ENCODE peak calls at places on chromosomes 16 and 17, in five cellular contexts. One of them, this sample, is unnamed.

GRCh38 chr17:7838291-7839075 is 4.5 kb downstream of the KDM6B start:
- DNase-seq in stomach: no peak
- DNase-seq in hepatocyte: peak; percentile 85
- DNase-seq in body of pancreas: peak; percentile 73
- DNase-seq in thoracic aorta: no peak
- DNase-seq in this sample: peak; percentile 69

GRCh38 chr17:80086616-80087015 is 14.8 kb upstream of the GAA start:
- DNase-seq in hepatocyte: no peak
- DNase-seq in body of pancreas: no peak
- DNase-seq in stomach: no peak
- DNase-seq in thoracic aorta: no peak
- DNase-seq in this sample: no peak

GRCh38 chr16:4984174-4985000 is 26.3 kb downstream of the SEC14L5 start:
- DNase-seq in thoracic aorta: no peak
- DNase-seq in stomach: no peak
- DNase-seq in hepatocyte: no peak
- DNase-seq in body of pancreas: no peak
- DNase-seq in this sample: no peak

GRCh38 chr17:43542854-43543253 is 3.3 kb downstream of the ETV4 start:
- DNase-seq in stomach: no peak
- DNase-seq in thoracic aorta: no peak
- DNase-seq in hepatocyte: no peak
- DNase-seq in body of pancreas: no peak
- DNase-seq in this sample: no peak

GRCh38 chr17:42670199-42670924 is 6.4 kb downstream of the PLEKHH3 start:
- DNase-seq in stomach: no peak
- DNase-seq in hepatocyte: no peak
- DNase-seq in body of pancreas: no peak
- DNase-seq in thoracic aorta: no peak
- DNase-seq in this sample: peak; percentile 57

GRCh38 chr16:85173077-85173980 is 61.1 kb upstream of the CIBAR2 start:
- DNase-seq in hepatocyte: peak; percentile 78
- DNase-seq in thoracic aorta: no peak
- DNase-seq in stomach: no peak
- DNase-seq in body of pancreas: no peak
- DNase-seq in this sample: peak; percentile 37

GRCh38 chr17:34163123-34163522 is 92.0 kb upstream of the CCL2 start:
- DNase-seq in body of pancreas: no peak
- DNase-seq in hepatocyte: no peak
- DNase-seq in stomach: no peak
- DNase-seq in thoracic aorta: no peak
- DNase-seq in this sample: no peak

GRCh38 chr17:43695968-43696865 is 34.5 kb upstream of the MEOX1 start:
- DNase-seq in stomach: no peak
- DNase-seq in body of pancreas: no peak
- DNase-seq in hepatocyte: no peak
- DNase-seq in thoracic aorta: peak; percentile 32
- DNase-seq in this sample: no peak

GRCh38 chr16:87742781-87743490 is 22.9 kb downstream of the KLHDC4 start:
- DNase-seq in thoracic aorta: no peak
- DNase-seq in stomach: no peak
- DNase-seq in body of pancreas: no peak
- DNase-seq in hepatocyte: no peak
- DNase-seq in this sample: no peak

GRCh38 chr17:77312786-77313599 is 172.2 kb downstream of the SEC14L1 start:
- DNase-seq in thoracic aorta: peak; percentile 47
- DNase-seq in stomach: peak; percentile 75
- DNase-seq in body of pancreas: peak; percentile 47
- DNase-seq in hepatocyte: peak; percentile 90
- DNase-seq in this sample: peak; percentile 75

GRCh38 chr16:69276143-69277115 is 34.7 kb upstream of the VPS4A start:
- DNase-seq in thoracic aorta: peak; percentile 30
- DNase-seq in stomach: no peak
- DNase-seq in body of pancreas: peak; percentile 50
- DNase-seq in hepatocyte: peak; percentile 40
- DNase-seq in this sample: peak; percentile 14

GRCh38 chr17:78022425-78022824 is 63.9 kb downstream of the TNRC6C start:
- DNase-seq in body of pancreas: no peak
- DNase-seq in hepatocyte: no peak
- DNase-seq in thoracic aorta: no peak
- DNase-seq in stomach: no peak
- DNase-seq in this sample: no peak

GRCh38 chr17:59683283-59683682 is 23.9 kb downstream of the PTRH2 start:
- DNase-seq in thoracic aorta: no peak
- DNase-seq in hepatocyte: no peak
- DNase-seq in body of pancreas: no peak
- DNase-seq in stomach: no peak
- DNase-seq in this sample: no peak

DNA sequence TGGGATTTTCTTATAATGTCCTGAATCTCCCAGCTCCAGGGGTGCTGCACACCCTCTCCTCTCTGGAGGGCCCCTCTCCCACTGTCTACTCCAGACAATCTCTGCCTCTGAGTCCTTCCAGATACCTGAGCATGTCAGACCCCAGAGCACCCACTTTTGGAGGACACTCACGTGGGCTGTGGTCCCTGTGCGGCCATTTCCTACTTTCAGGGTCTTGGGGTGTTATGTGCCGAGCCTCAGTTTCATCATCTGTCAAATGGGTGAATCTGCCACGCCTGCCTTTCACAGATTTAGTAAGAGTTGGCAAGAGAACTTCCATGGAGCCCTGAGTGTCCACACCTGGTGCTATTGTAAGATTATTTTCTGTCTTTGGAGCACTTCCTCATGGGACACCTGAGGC is 3.7 kb upstream of the FOXL1 start:
- DNase-seq in thoracic aorta: no peak
- DNase-seq in stomach: no peak
- DNase-seq in hepatocyte: no peak
- DNase-seq in body of pancreas: no peak
- DNase-seq in this sample: no peak
- H3K4me1 ChIP-seq in thoracic aorta: peaks cover 58% of the 10 kb centered on the region
- H3K4me1 ChIP-seq in stomach: peaks cover 21% of the 10 kb centered on the region
- H3K4me1 ChIP-seq in hepatocyte: peaks cover 20% of the 10 kb centered on the region
- H3K4me1 ChIP-seq in body of pancreas: peaks cover 24% of the 10 kb centered on the region
- H3K4me1 ChIP-seq in this sample: peaks cover 5% of the 10 kb centered on the region

DNA sequence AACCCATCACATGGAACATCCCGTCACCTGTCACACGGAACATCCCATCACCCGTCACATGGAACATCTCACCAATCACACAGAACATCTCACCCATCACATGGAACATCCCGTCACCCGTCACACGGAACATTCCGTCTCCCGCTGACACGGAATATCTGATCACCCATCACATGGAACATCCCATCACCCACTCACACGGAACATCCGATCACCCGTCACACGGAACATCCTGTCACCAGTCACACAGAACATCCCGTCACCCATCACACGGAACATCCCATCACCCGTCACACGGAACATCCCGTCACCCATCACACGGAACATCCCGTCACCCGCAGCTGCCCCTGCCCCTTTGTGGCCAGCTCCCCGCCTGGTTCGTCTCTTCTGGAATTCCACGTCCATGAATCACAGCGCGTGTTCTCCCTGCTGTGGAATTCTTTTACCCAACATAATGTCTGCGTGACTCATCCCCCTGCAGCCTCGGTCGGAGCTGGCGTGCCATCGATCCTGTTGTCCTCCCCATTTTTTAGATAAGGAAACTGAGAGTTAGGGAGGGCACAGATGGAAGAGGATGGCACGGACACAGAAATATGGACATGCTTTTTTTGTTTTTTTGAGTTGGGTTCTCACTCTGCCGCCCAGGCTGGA is 5.6 kb downstream of the CPNE7 start:
- DNase-seq in hepatocyte: peak; percentile 76
- DNase-seq in stomach: no peak
- DNase-seq in body of pancreas: no peak
- DNase-seq in thoracic aorta: no peak
- DNase-seq in this sample: peak; percentile 47
- H3K4me3 ChIP-seq in hepatocyte: no peak overlapping the region
- H3K4me3 ChIP-seq in stomach: no peak overlapping the region
- H3K4me3 ChIP-seq in body of pancreas: no peak overlapping the region
- H3K4me3 ChIP-seq in thoracic aorta: no peak overlapping the region
- H3K4me3 ChIP-seq in this sample: no peak overlapping the region

GRCh38 chr16:71216714-71217113 is 13.8 kb downstream of the HYDIN start:
- DNase-seq in body of pancreas: no peak
- DNase-seq in thoracic aorta: no peak
- DNase-seq in stomach: no peak
- DNase-seq in hepatocyte: no peak
- DNase-seq in this sample: no peak

DNA sequence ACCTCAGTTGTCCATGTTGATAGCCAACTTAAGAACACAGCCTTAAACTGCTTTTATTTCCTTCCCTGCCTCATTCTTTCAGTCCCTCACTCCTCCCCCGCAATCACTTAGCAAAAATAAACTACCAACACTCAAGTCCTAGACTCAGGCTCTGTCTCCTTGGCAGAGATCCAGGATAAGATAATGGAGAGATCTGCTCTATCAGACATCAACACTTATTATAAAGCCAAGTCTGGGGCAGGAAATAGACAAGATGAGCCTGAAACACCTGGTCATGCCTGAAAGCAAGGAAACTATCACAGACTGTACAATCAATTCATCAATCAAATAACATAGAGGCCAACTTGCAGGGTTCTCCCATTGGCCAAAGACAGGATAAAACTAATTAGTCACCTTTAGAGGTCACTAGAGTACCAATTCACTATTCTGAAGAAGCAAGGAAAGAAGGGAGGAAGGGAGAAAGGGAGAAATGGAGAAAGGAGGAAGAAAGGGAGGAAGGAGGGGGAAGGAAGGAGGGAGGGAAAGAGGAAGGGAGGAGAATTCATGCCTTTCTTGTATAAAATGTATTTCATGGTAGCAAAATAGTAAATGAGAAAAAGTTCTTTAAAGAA is 15.6 kb downstream of the HYDIN start:
- DNase-seq in thoracic aorta: no peak
- DNase-seq in body of pancreas: no peak
- DNase-seq in stomach: no peak
- DNase-seq in hepatocyte: no peak
- DNase-seq in this sample: no peak
- TF ChIP-seq CTCF in thoracic aorta: no peak
- TF ChIP-seq CTCF in body of pancreas: peak; percentile 33
- TF ChIP-seq CTCF in stomach: no peak
- TF ChIP-seq CTCF in hepatocyte: peak; percentile 26
- TF ChIP-seq CTCF in this sample: no peak

GRCh38 chr16:88970095-88970494 is 6.9 kb downstream of the CBFA2T3 start:
- DNase-seq in hepatocyte: no peak
- DNase-seq in stomach: no peak
- DNase-seq in body of pancreas: no peak
- DNase-seq in thoracic aorta: no peak
- DNase-seq in this sample: no peak
- H3K4me1 ChIP-seq in hepatocyte: no peaks in the 10 kb centered on the region
- H3K4me1 ChIP-seq in stomach: peaks cover 12% of the 10 kb centered on the region
- H3K4me1 ChIP-seq in body of pancreas: no peaks in the 10 kb centered on the region
- H3K4me1 ChIP-seq in thoracic aorta: no peaks in the 10 kb centered on the region
- H3K4me1 ChIP-seq in this sample: no peaks in the 10 kb centered on the region

DNA sequence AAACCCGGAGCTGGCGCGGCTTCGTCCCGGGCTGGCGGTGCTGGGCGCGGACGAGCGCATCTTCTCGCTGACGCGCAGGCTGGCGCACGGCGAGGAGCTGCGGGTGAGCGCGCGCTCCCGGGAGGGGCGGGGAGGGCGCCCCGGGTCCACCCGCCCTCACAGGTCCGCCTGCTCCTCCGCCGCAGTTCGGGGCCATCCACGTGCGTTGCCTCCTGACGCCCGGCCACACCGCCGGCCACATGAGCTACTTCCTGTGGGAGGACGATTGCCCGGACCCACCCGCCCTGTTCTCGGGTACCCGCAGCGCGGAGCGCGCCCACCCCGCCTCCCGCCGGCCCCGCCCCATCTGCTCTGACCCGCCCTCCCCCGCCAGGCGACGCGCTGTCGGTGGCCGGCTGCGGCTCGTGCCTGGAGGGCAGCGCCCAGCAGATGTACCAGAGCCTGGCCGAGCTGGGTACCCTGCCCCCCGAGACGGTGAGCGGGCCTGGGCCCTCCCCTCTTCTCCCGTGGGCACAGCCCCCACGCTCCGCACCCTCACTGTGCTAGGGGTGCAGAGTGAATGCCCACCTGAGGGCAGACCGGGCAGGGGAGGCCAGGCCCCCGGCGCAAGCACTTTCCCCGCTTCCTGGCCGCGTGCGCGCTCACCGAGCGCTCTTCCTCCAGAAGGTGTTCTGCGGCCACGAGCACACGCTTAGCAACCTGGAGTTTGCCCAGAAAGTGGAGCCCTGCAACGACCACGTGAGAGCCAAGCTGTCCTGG is 1.4 kb downstream of the HAGHL start:
- DNase-seq in thoracic aorta: no peak
- DNase-seq in stomach: peak; percentile 69
- DNase-seq in body of pancreas: peak; percentile 66
- DNase-seq in hepatocyte: peak; percentile 85
- DNase-seq in this sample: peak; percentile 81
- H3K4me3 ChIP-seq in thoracic aorta: peak overlapping the region; percentile 71
- H3K4me3 ChIP-seq in stomach: peak overlapping the region; percentile 48
- H3K4me3 ChIP-seq in body of pancreas: no peak overlapping the region
- H3K4me3 ChIP-seq in hepatocyte: peak overlapping the region; percentile 38
- H3K4me3 ChIP-seq in this sample: no peak overlapping the region

GRCh38 chr16:57977418-57978069 is 6.6 kb upstream of the CNGB1 start:
- DNase-seq in thoracic aorta: no peak
- DNase-seq in hepatocyte: no peak
- DNase-seq in stomach: no peak
- DNase-seq in body of pancreas: no peak
- DNase-seq in this sample: no peak
- TF ChIP-seq CTCF in thoracic aorta: no peak
- TF ChIP-seq CTCF in hepatocyte: no peak
- TF ChIP-seq CTCF in stomach: no peak
- TF ChIP-seq CTCF in body of pancreas: no peak
- TF ChIP-seq CTCF in this sample: no peak

DNA sequence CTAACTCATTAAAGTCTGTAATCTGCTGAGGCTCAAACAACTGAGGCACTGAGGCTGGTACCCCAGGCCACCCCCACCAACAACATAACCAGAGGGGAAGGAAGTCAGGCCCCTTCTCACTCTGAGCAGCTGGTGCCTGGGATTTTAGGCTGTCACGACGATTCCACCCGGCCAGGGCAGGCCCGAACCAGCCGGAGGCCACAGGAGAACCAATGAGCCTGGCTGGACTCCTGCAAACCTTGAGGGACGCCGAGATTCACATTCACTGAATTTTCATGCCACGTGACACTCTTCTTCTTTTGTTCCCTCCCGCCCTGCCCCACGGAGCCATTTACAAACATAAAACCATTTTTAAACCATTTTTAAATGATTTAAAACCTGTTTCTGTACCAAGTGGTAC is 48.1 kb downstream of the RPH3AL start:
- DNase-seq in thoracic aorta: no peak
- DNase-seq in hepatocyte: peak; percentile 28
- DNase-seq in stomach: no peak
- DNase-seq in body of pancreas: no peak
- DNase-seq in this sample: no peak
- H3K4me1 ChIP-seq in thoracic aorta: peaks cover 8% of the 10 kb centered on the region
- H3K4me1 ChIP-seq in hepatocyte: no peaks in the 10 kb centered on the region
- H3K4me1 ChIP-seq in stomach: peaks cover 13% of the 10 kb centered on the region
- H3K4me1 ChIP-seq in body of pancreas: peaks cover 24% of the 10 kb centered on the region
- H3K4me1 ChIP-seq in this sample: peaks cover 9% of the 10 kb centered on the region

GRCh38 chr17:46152423-46152822 is 40.8 kb downstream of the KANSL1 start:
- DNase-seq in body of pancreas: no peak
- DNase-seq in hepatocyte: no peak
- DNase-seq in thoracic aorta: no peak
- DNase-seq in stomach: no peak
- DNase-seq in this sample: no peak
- H3K4me3 ChIP-seq in body of pancreas: no peak overlapping the region
- H3K4me3 ChIP-seq in hepatocyte: no peak overlapping the region
- H3K4me3 ChIP-seq in thoracic aorta: no peak overlapping the region
- H3K4me3 ChIP-seq in stomach: no peak overlapping the region
- H3K4me3 ChIP-seq in this sample: no peak overlapping the region

This sample was measured in mucosa of descending colon.